ENCODE peak calls at places on chromosomes 11 and 22, in four cellular contexts. J is endodermal cell, F is NT2/D1, A is cardiac muscle cell. B is an unnamed sample.

GRCh38 chr11:73838443-73839122 is 38.1 kb downstream of the COA4 start:
- DNase-seq in A (peak; percentile 74), J (peak; percentile 55), F (peak; percentile 33), B (peak; percentile 23)

GRCh38 chr11:101444164-101444563 is 139.6 kb downstream of the TRPC6 start:
- DNase-seq in A (peak; percentile 57), J (no peak), F (no peak), B (no peak)

GRCh38 chr11:110896358-110896757 is 184.1 kb upstream of the ARHGAP20 start:
- DNase-seq in J (no peak), F (no peak), A (no peak), B (peak; percentile 39)

GRCh38 chr11:20609727-20610707 is 10.6 kb downstream of the SLC6A5 start:
- DNase-seq in J (peak; percentile 98), A (peak; percentile 90), F (peak; percentile 70), B (peak; percentile 49)

GRCh38 chr11:126317681-126318641 is 14.1 kb downstream of the DCPS start:
- DNase-seq in A (no peak), J (no peak), F (no peak), B (no peak)

GRCh38 chr11:2790581-2790925 is 90.8 kb upstream of the KCNQ1OT1 start:
- DNase-seq in J (peak; percentile 27), F (no peak), A (no peak), B (no peak)

GRCh38 chr11:14702760-14703159 is 59.2 kb downstream of the PDE3B start:
- DNase-seq in J (no peak), A (no peak), F (no peak), B (no peak)

GRCh38 chr11:27234043-27234668 is 128.9 kb downstream of the CCDC34 start:
- DNase-seq in J (no peak), A (peak; percentile 72), F (no peak), B (peak; percentile 91)

GRCh38 chr11:2298795-2299747 is 2.6 kb downstream of the C11orf21 start:
- DNase-seq in A (peak; percentile 71), F (peak; percentile 47), J (peak; percentile 86), B (no peak)

GRCh38 chr22:40107756-40108437 is 69.8 kb upstream of the TNRC6B start:
- DNase-seq in F (no peak), A (no peak), J (no peak), B (peak; percentile 1)

GRCh38 chr11:21476588-21476987 is 716.3 kb upstream of the ANO5 start:
- DNase-seq in A (no peak), J (no peak), F (no peak), B (no peak)

GRCh38 chr11:6389921-6390717 is at the start of gene SMPD1:
- DNase-seq in J (peak; percentile 96), A (peak; percentile 93), F (peak; percentile 87), B (peak; percentile 81)

GRCh38 chr11:86671386-86672006 is 920 bp downstream of the ME3 start:
- DNase-seq in F (no peak), A (no peak), J (peak; percentile 75), B (no peak)

GRCh38 chr11:83192846-83193245 is 666 bp upstream of the ANKRD42 start:
- DNase-seq in A (no peak), J (no peak), F (no peak), B (no peak)

GRCh38 chr22:42281284-42281683 is 10.8 kb upstream of the TCF20 start:
- DNase-seq in J (no peak), F (no peak), A (no peak), B (no peak)

GRCh38 chr11:133545199-133545709 is 13.0 kb upstream of the OPCML start:
- DNase-seq in F (no peak), A (no peak), J (peak; percentile 68), B (no peak)

GRCh38 chr11:61870429-61871039 is 20.8 kb downstream of the FADS3 start:
- DNase-seq in J (no peak), A (no peak), F (no peak), B (no peak)

GRCh38 chr11:112634551-112634950 is 326.7 kb upstream of the NCAM1 start:
- DNase-seq in J (no peak), F (no peak), A (no peak), B (no peak)

GRCh38 chr11:122737951-122738693 is 82.6 kb downstream of the UBASH3B start:
- DNase-seq in F (peak; percentile 30), J (no peak), A (no peak), B (no peak)

GRCh38 chr11:4826425-4826824 is 5.3 kb downstream of the OR51F2 start:
- DNase-seq in J (no peak), A (no peak), F (no peak), B (no peak)

GRCh38 chr11:104764718-104765045 is 133.6 kb downstream of the CASP12 start:
- DNase-seq in F (no peak), J (no peak), A (no peak), B (no peak)

GRCh38 chr22:49301398-49302149 is 526.1 kb downstream of the BRD1 start:
- DNase-seq in A (no peak), F (no peak), J (peak; percentile 43), B (no peak)

GRCh38 chr11:20162824-20163777 is 2.8 kb upstream of the DBX1 start:
- DNase-seq in J (peak; percentile 89), F (no peak), A (peak; percentile 75), B (no peak)

GRCh38 chr11:36362902-36363301 is 66.8 kb downstream of the PRR5L start:
- DNase-seq in J (no peak), F (no peak), A (no peak), B (peak; percentile 80)

GRCh38 chr11:61968758-61969390 is 1.4 kb upstream of the FTH1 start:
- DNase-seq in F (no peak), A (no peak), J (no peak), B (no peak)

GRCh38 chr11:3183523-3183922 is 18.4 kb upstream of the OSBPL5 start:
- DNase-seq in J (no peak), F (no peak), A (no peak), B (no peak)

GRCh38 chr22:41052661-41053490 is 39.5 kb upstream of the EP300 start:
- DNase-seq in A (no peak), J (no peak), F (no peak), B (peak; percentile 48)

GRCh38 chr11:57331720-57332119 is 4.0 kb downstream of the SSRP1 start:
- DNase-seq in F (no peak), J (no peak), A (no peak), B (no peak)
- H3K36me3 ChIP-seq in F (peaks cover 84% of the 10 kb centered on the region), J (peaks cover 76% of the 10 kb centered on the region), A (peaks cover 48% of the 10 kb centered on the region), B (no peaks in the 10 kb centered on the region)

GRCh38 chr11:69531717-69532088 is 50.2 kb downstream of the LINC01488 start:
- DNase-seq in A (no peak), F (no peak), J (no peak), B (no peak)

GRCh38 chr11:69533296-69534165 is 52.1 kb downstream of the LINC01488 start:
- DNase-seq in J (peak; percentile 38), F (no peak), A (no peak), B (no peak)

GRCh38 chr11:69530278-69531070 is 49.0 kb downstream of the LINC01488 start:
- DNase-seq in F (no peak), J (peak; percentile 32), A (no peak), B (no peak)

GRCh38 chr11:69529001-69529400 is 47.5 kb downstream of the LINC01488 start:
- DNase-seq in A (no peak), F (no peak), J (peak; percentile 27), B (no peak)

GRCh38 chr11:69531071-69531716 is 49.7 kb downstream of the LINC01488 start:
- DNase-seq in F (no peak), J (peak; percentile 34), A (no peak), B (no peak)
- H3K36me3 ChIP-seq in F (no peaks in the 10 kb centered on the region), J (no peaks in the 10 kb centered on the region), A (no peaks in the 10 kb centered on the region), B (no peaks in the 10 kb centered on the region)

GRCh38 chr11:65586247-65586630 is 9.4 kb downstream of the KCNK7 start:
- DNase-seq in J (no peak), A (no peak), F (no peak), B (no peak)

GRCh38 chr11:65583589-65583988 is 7.7 kb downstream of the EHBP1L1 start:
- DNase-seq in F (no peak), J (no peak), A (no peak), B (no peak)

GRCh38 chr11:65584102-65584501 is 8.2 kb downstream of the EHBP1L1 start:
- DNase-seq in A (no peak), J (no peak), F (no peak), B (no peak)

GRCh38 chr11:65585396-65586246 is 9.8 kb downstream of the EHBP1L1 start:
- DNase-seq in A (no peak), F (no peak), J (no peak), B (no peak)

DNA sequence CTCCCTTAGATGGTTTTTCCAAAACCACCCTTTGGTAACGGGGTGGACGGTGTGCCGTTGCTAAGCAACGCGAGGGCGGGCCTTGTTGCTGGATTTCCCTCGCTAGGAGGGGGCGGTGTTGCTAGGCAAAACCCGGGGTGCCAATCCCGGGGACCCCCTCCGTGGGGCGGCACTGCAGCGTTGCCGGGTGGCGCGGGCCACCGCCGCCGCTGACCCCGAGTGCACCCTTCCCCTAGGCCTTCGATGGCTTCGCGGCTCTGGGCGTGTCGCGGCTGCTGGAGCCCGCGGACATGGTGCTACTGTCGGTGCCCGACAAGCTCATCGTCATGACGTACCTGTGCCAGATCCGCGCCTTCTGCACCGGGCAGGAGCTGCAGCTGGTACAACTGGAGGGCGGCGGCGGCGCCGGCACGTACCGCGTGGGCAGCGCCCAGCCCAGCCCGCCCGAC is 8.9 kb downstream of the EHBP1L1 start:
- DNase-seq in A (no peak), J (peak; percentile 66), F (no peak), B (no peak)
- H3K36me3 ChIP-seq in A (no peaks in the 10 kb centered on the region), J (no peaks in the 10 kb centered on the region), F (peaks cover 44% of the 10 kb centered on the region), B (no peaks in the 10 kb centered on the region)

GRCh38 chr11:70328556-70328955 is 58.1 kb downstream of the PPFIA1 start:
- DNase-seq in F (no peak), J (no peak), A (no peak), B (peak; percentile 42)
- H3K36me3 ChIP-seq in F (peaks cover 83% of the 10 kb centered on the region), J (peaks cover 98% of the 10 kb centered on the region), A (peaks cover 41% of the 10 kb centered on the region), B (peaks cover 3% of the 10 kb centered on the region)

GRCh38 chr11:118628432-118628831 is 21.0 kb downstream of the PHLDB1 start:
- DNase-seq in A (no peak), F (no peak), J (no peak), B (no peak)
- H3K36me3 ChIP-seq in A (peaks cover 24% of the 10 kb centered on the region), F (peaks cover 81% of the 10 kb centered on the region), J (peaks cover 39% of the 10 kb centered on the region), B (peaks cover 11% of the 10 kb centered on the region)

B was measured in kidney epithelial cell.